ENCODE peak calls at places on chromosomes 6 and 20, in six cellular contexts. O is IMR-90, D is BJ, W is OCI-LY7, K is lower leg skin, Y is lower lobe of right lung. Z is an unnamed sample.
A peak's percentile ranks its signal among the peaks of the same experiment; 100 is the strongest.

GRCh38 chr20:33490023-33490933 is at the start of gene CBFA2T2:
- DNase-seq in O (peak; percentile 55), D (no peak), W (no peak), K (peak; percentile 28), Y (peak; percentile 83), Z (no peak)

GRCh38 chr6:33407132-33407718 is 3.6 kb upstream of the PHF1 start:
- DNase-seq in O (peak; percentile 69), D (no peak), W (no peak), K (no peak), Y (no peak), Z (peak; percentile 43)

GRCh38 chr6:104682722-104683643 is 176.7 kb downstream of the HACE1 start:
- DNase-seq in O (peak; percentile 59), D (no peak), W (peak; percentile 63), K (no peak), Y (peak; percentile 70), Z (peak; percentile 15)

GRCh38 chr6:46451343-46451742 is 39.9 kb downstream of the RCAN2 start:
- DNase-seq in O (peak; percentile 7), D (no peak), W (no peak), K (no peak), Y (no peak), Z (no peak)

GRCh38 chr6:116616757-116617093 is 446 bp downstream of the RSPH4A start:
- DNase-seq in O (no peak), D (no peak), W (no peak), K (no peak), Y (no peak), Z (no peak)

GRCh38 chr6:124961784-124962611 is at the start of gene RNF217:
- DNase-seq in O (peak; percentile 76), D (no peak), W (no peak), K (peak; percentile 54), Y (peak; percentile 79), Z (peak; percentile 34)

GRCh38 chr6:154675602-154676088 is 57.6 kb upstream of the SCAF8 start:
- DNase-seq in O (peak; percentile 96), D (peak; percentile 90), W (peak; percentile 94), K (peak; percentile 93), Y (peak; percentile 83), Z (peak; percentile 96)

GRCh38 chr20:62774076-62774714 is 22.1 kb upstream of the MRGBP start:
- DNase-seq in O (no peak), D (no peak), W (no peak), K (no peak), Y (no peak), Z (no peak)

GRCh38 chr6:134379086-134379485 is 61.2 kb upstream of the SGK1 start:
- DNase-seq in O (no peak), D (no peak), W (no peak), K (peak; percentile 67), Y (peak; percentile 60), Z (no peak)

GRCh38 chr20:23255106-23255505 is 95.5 kb upstream of the NXT1 start:
- DNase-seq in O (no peak), D (no peak), W (no peak), K (no peak), Y (no peak), Z (no peak)

GRCh38 chr6:12594541-12594893 is 122.0 kb upstream of the PHACTR1 start:
- DNase-seq in O (no peak), D (no peak), W (peak; percentile 43), K (no peak), Y (no peak), Z (no peak)

GRCh38 chr6:41836660-41837052 is 49.2 kb downstream of the TOMM6 start:
- DNase-seq in O (peak; percentile 34), D (no peak), W (no peak), K (no peak), Y (no peak), Z (no peak)

GRCh38 chr6:137193256-137194070 is 20.0 kb upstream of the IL22RA2 start:
- DNase-seq in O (no peak), D (no peak), W (no peak), K (no peak), Y (no peak), Z (no peak)

GRCh38 chr6:18214003-18214402 is 50.3 kb downstream of the DEK start:
- DNase-seq in O (no peak), D (no peak), W (no peak), K (no peak), Y (no peak), Z (no peak)

GRCh38 chr6:111367393-111368088 is 115.5 kb downstream of the REV3L start:
- DNase-seq in O (no peak), D (no peak), W (no peak), K (no peak), Y (no peak), Z (no peak)

GRCh38 chr6:10347561-10348327 is 67.1 kb downstream of the TFAP2A start:
- DNase-seq in O (peak; percentile 24), D (peak; percentile 58), W (no peak), K (peak; percentile 56), Y (no peak), Z (no peak)

GRCh38 chr20:61954276-61955021 is 111.2 kb downstream of the TAF4 start:
- DNase-seq in O (no peak), D (no peak), W (no peak), K (no peak), Y (peak; percentile 39), Z (no peak)

GRCh38 chr6:29603930-29604329 is 19.0 kb downstream of the OR2H2 start:
- DNase-seq in O (no peak), D (no peak), W (no peak), K (no peak), Y (no peak), Z (no peak)

GRCh38 chr20:49122920-49123319 is 65.2 kb downstream of the STAU1 start:
- DNase-seq in O (no peak), D (no peak), W (no peak), K (no peak), Y (no peak), Z (no peak)

GRCh38 chr6:87378947-87379346 is 28.8 kb upstream of the CFAP206 start:
- DNase-seq in O (no peak), D (no peak), W (no peak), K (no peak), Y (no peak), Z (no peak)

GRCh38 chr20:61306935-61307475 is 54.9 kb downstream of the CDH4 start:
- DNase-seq in O (no peak), D (no peak), W (no peak), K (no peak), Y (no peak), Z (no peak)

GRCh38 chr6:11322252-11322885 is 89.9 kb upstream of the NEDD9 start:
- DNase-seq in O (no peak), D (no peak), W (no peak), K (no peak), Y (no peak), Z (no peak)

GRCh38 chr20:31394900-31395299 is 4.5 kb upstream of the DEFB119 start:
- DNase-seq in O (no peak), D (no peak), W (no peak), K (no peak), Y (no peak), Z (no peak)

GRCh38 chr20:3000852-3001523 is 42.4 kb upstream of the GNRH2 start:
- DNase-seq in O (peak; percentile 75), D (no peak), W (peak; percentile 75), K (no peak), Y (no peak), Z (no peak)

GRCh38 chr20:62590301-62591121 is 51.8 kb upstream of the SLCO4A1 start:
- DNase-seq in O (peak; percentile 51), D (no peak), W (no peak), K (no peak), Y (no peak), Z (peak; percentile 20)

DNA sequence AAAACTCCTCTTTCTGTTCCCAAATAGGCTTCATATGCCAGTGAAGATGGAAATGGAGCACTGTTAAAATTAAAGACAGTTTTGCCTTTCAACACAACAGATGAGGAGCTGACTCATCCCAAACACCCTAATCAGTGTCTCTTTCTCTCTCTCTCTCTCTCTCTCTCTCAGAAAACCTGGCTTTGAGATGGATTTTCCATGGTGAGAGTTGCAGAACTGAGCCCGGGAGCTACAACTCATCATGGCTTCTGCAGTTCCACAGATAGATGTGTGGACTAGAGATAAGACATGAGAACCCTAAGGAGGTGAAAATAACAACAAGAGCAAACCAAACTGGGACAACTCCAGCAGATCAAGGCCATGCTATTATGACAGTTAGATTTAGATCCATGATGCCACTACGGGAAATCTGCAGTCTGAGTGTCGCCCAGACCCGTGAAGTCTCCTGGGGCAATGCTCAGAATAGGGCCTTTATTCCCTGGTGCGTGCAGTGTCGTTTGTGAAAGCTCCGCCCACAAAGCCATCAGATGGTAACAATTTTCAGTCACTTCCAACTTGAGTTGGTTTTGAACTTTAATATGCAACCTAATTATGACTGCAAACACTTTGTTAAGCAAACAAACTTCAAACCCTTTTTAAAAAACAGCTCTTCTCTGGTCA is 338.2 kb upstream of the PREP start:
- DNase-seq in O (peak; percentile 31), D (no peak), W (peak; percentile 64), K (no peak), Y (no peak), Z (no peak)
- TF ChIP-seq CTCF in O (no peak), D (no peak), W (no peak), K (no peak), Y (no peak), Z (no peak)

GRCh38 chr20:51698252-51698651 is 69.9 kb downstream of the ATP9A start:
- DNase-seq in O (no peak), D (no peak), W (no peak), K (no peak), Y (no peak), Z (no peak)
- H3K4me3 ChIP-seq in O (no peak overlapping the region), D (no peak overlapping the region), W (no peak overlapping the region), K (no peak overlapping the region), Y (no peak overlapping the region), Z (no peak overlapping the region)

DNA sequence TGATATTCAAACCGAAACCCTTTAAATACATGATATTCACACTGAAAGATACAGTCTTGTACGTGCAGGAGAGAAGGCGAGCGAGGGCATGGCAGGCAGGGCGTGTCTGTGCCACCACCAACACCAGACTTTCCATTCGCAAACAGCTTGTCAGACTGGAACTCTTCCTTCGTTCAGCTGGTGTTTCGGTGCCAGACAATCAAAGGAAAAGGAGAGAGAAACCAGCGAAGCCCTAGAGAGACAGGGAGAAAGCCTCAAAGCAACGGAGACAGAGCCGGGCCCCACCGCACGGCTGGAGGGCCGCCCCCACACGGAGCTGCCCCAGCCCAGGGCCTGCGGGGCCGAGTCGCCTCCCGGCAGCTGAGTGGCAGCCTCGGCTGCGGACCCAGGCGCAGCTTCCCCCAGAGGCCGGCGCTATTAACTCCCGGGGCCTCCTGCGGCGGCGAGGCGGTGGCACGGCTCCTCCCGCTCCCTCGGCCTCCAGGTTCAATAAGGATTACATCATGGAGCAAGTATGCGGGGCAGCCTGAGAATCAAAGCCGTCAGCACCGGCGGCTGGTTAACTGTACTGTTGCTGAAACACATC is 32.1 kb upstream of the NR2E1 start:
- DNase-seq in O (peak; percentile 74), D (peak; percentile 9), W (no peak), K (no peak), Y (peak; percentile 79), Z (peak; percentile 75)
- TF ChIP-seq CTCF in O (no peak), D (no peak), W (no peak), K (no peak), Y (no peak), Z (no peak)

GRCh38 chr6:158705386-158706126 is 55.7 kb downstream of the SYTL3 start:
- DNase-seq in O (no peak), D (no peak), W (no peak), K (no peak), Y (no peak), Z (no peak)

GRCh38 chr6:158707120-158707519 is 57.3 kb downstream of the SYTL3 start:
- DNase-seq in O (peak; percentile 56), D (no peak), W (no peak), K (no peak), Y (peak; percentile 70), Z (no peak)

GRCh38 chr6:158703121-158703839 is 53.4 kb downstream of the SYTL3 start:
- DNase-seq in O (no peak), D (no peak), W (no peak), K (peak; percentile 59), Y (no peak), Z (no peak)

GRCh38 chr6:158706369-158706982 is 56.6 kb downstream of the SYTL3 start:
- DNase-seq in O (peak; percentile 51), D (no peak), W (peak; percentile 20), K (no peak), Y (peak; percentile 62), Z (no peak)

GRCh38 chr6:158703840-158704822 is 54.3 kb downstream of the SYTL3 start:
- DNase-seq in O (peak; percentile 28), D (no peak), W (peak; percentile 85), K (peak; percentile 80), Y (peak; percentile 89), Z (no peak)
- H3K4me3 ChIP-seq in O (peak overlapping the region; percentile 50), D (peak overlapping the region; percentile 47), W (peak overlapping the region; percentile 51), K (no peak overlapping the region), Y (peak overlapping the region; percentile 51), Z (peak overlapping the region; percentile 35)